ENCODE peak calls at places on chromosome 18, in five cellular contexts. N is progenitor cell of endocrine pancreas, B is IMR-90, Y is fibroblast of lung, K is NB4. I is an unnamed sample.

GRCh38 chr18:59549797-59550516 is 147.3 kb downstream of the CCBE1 start:
- DNase-seq in N (no peak), B (no peak), Y (no peak), K (no peak), I (no peak)

GRCh38 chr18:43847164-43848091 is 570.1 kb upstream of the SYT4 start:
- DNase-seq in N (no peak), B (peak; percentile 22), Y (peak; percentile 84), K (no peak), I (no peak)

GRCh38 chr18:48229445-48230052 is 179.6 kb downstream of the ZBTB7C start:
- DNase-seq in N (no peak), B (no peak), Y (no peak), K (no peak), I (no peak)

GRCh38 chr18:31746396-31746795 is 14.3 kb downstream of the SLC25A52 start:
- DNase-seq in N (no peak), B (no peak), Y (no peak), K (no peak), I (no peak)

GRCh38 chr18:22191346-22191710 is 21.9 kb downstream of the GATA6 start:
- DNase-seq in N (no peak), B (no peak), Y (peak; percentile 62), K (no peak), I (no peak)

GRCh38 chr18:33040213-33040612 is 267.4 kb upstream of the KLHL14 start:
- DNase-seq in N (no peak), B (no peak), Y (no peak), K (no peak), I (no peak)

GRCh38 chr18:74635202-74635969 is 37.7 kb downstream of the ZNF407 start:
- DNase-seq in N (no peak), B (no peak), Y (no peak), K (no peak), I (no peak)

GRCh38 chr18:7924616-7925015 is 357.5 kb downstream of the PTPRM start:
- DNase-seq in N (no peak), B (no peak), Y (no peak), K (no peak), I (no peak)

GRCh38 chr18:45576906-45577305 is 38.4 kb upstream of the SLC14A2 start:
- DNase-seq in N (no peak), B (no peak), Y (no peak), K (peak; percentile 8), I (no peak)

GRCh38 chr18:27005589-27005988 is 140.1 kb upstream of the AQP4 start:
- DNase-seq in N (no peak), B (no peak), Y (no peak), K (peak; percentile 31), I (no peak)

GRCh38 chr18:80183273-80184050 is 63.9 kb downstream of the PARD6G start:
- DNase-seq in N (no peak), B (no peak), Y (no peak), K (no peak), I (no peak)

GRCh38 chr18:22433960-22434359 is 16.2 kb upstream of the CTAGE1 start:
- DNase-seq in N (no peak), B (peak; percentile 17), Y (peak; percentile 50), K (no peak), I (no peak)

GRCh38 chr18:79393626-79394401 is 1.9 kb upstream of the NFATC1 start:
- DNase-seq in N (no peak), B (peak; percentile 74), Y (peak; percentile 81), K (peak; percentile 39), I (no peak)

GRCh38 chr18:12361770-12362378 is 15.2 kb downstream of the AFG3L2 start:
- DNase-seq in N (no peak), B (peak; percentile 39), Y (peak; percentile 34), K (no peak), I (no peak)

GRCh38 chr18:5975111-5975622 is 79.8 kb upstream of the TMEM200C start:
- DNase-seq in N (no peak), B (peak; percentile 89), Y (peak; percentile 92), K (peak; percentile 44), I (no peak)

GRCh38 chr18:41075212-41075611 is 879.8 kb upstream of the PIK3C3 start:
- DNase-seq in N (no peak), B (peak; percentile 94), Y (peak; percentile 98), K (no peak), I (no peak)

GRCh38 chr18:11906926-11907874 is 917 bp downstream of the MPPE1 start:
- DNase-seq in N (no peak), B (no peak), Y (no peak), K (peak; percentile 31), I (no peak)

GRCh38 chr18:57836557-57836956 is 33.4 kb upstream of the ATP8B1 start:
- DNase-seq in N (no peak), B (no peak), Y (no peak), K (no peak), I (no peak)

GRCh38 chr18:22796069-22796468 is 137.1 kb upstream of the RBBP8 start:
- DNase-seq in N (no peak), B (peak; percentile 6), Y (peak; percentile 27), K (no peak), I (no peak)

GRCh38 chr18:77054606-77055428 is 77.8 kb downstream of the MBP start:
- DNase-seq in N (peak; percentile 34), B (peak; percentile 93), Y (peak; percentile 80), K (peak; percentile 99), I (peak; percentile 66)

GRCh38 chr18:59140287-59140885 is 702 bp downstream of the SEC11C start:
- DNase-seq in N (no peak), B (peak; percentile 51), Y (peak; percentile 53), K (no peak), I (no peak)

GRCh38 chr18:23205980-23206379 is 70.7 kb downstream of the CABLES1 start:
- DNase-seq in N (no peak), B (no peak), Y (no peak), K (no peak), I (no peak)

GRCh38 chr18:26840965-26841364 is 24.5 kb downstream of the AQP4 start:
- DNase-seq in N (no peak), B (no peak), Y (no peak), K (no peak), I (no peak)

GRCh38 chr18:26482567-26482966 is 65.8 kb downstream of the KCTD1 start:
- DNase-seq in N (no peak), B (no peak), Y (no peak), K (no peak), I (no peak)

GRCh38 chr18:30245756-30246515 is 796.6 kb downstream of the DSC3 start:
- DNase-seq in N (no peak), B (no peak), Y (peak; percentile 30), K (no peak), I (no peak)

GRCh38 chr18:32442575-32442974 is 28.1 kb downstream of the GAREM1 start:
- DNase-seq in N (no peak), B (no peak), Y (no peak), K (no peak), I (no peak)

GRCh38 chr18:26488417-26489009 is 59.8 kb downstream of the KCTD1 start:
- DNase-seq in N (no peak), B (no peak), Y (no peak), K (no peak), I (no peak)

DNA sequence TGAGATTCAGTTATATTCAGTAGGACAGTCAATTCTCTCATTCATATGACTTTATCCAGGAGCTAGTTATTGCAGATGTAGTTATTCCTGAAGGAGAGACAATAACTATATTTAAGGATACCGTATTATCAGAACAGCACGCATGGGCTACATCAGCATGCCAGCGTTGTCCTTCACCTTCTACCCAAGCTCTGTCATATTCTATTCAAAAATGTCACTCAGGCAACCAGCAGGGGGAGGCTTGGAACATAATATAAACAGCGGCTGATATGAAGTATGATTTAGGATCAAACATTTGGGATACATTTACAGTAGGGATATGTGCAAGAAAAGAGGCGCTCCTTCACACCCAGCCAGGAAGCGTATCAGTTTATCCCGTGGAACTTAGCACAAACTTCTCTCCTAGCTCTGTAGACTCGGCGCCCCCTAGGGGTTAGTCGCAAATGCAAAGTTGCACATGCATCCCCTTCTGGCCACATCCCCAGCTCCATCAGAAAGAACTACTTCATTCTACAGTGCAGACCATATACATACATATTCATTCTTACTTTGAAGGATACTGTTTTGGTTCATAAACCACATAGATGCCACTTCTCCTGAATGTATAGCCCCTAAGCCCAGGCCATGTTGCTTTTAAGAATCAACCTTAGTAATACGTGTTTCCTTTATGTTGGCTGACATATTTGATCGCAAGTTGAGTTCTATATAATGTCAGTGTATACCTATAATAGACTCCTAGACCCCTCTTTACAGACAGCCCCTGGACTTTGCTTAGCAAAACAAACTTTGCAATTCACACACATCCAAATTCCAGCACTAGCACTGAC is 759.4 kb downstream of the ADCYAP1 start:
- DNase-seq in N (peak; percentile 22), B (no peak), Y (peak; percentile 3), K (peak; percentile 63), I (no peak)
- TF ChIP-seq CTCF in N (peak; percentile 77), B (peak; percentile 4), Y (no peak), K (peak; percentile 94), I (no peak)

GRCh38 chr18:34224423-34225217 is at the start of gene NOL4:
- DNase-seq in N (peak; percentile 89), B (no peak), Y (peak; percentile 52), K (no peak), I (no peak)
- TF ChIP-seq CTCF in N (peak; percentile 75), B (no peak), Y (peak; percentile 18), K (no peak), I (no peak)

GRCh38 chr18:78074400-78075020 is 824.9 kb downstream of the GALR1 start:
- DNase-seq in N (no peak), B (no peak), Y (no peak), K (no peak), I (no peak)
- TF ChIP-seq CTCF in N (no peak), B (no peak), Y (no peak), K (no peak), I (no peak)

GRCh38 chr18:3870914-3871313 is 420.9 kb downstream of the TGIF1 start:
- DNase-seq in N (no peak), B (no peak), Y (no peak), K (no peak), I (no peak)

GRCh38 chr18:3867768-3868445 is 417.9 kb downstream of the TGIF1 start:
- DNase-seq in N (no peak), B (no peak), Y (peak; percentile 17), K (no peak), I (no peak)

GRCh38 chr18:3871687-3872086 is 421.7 kb downstream of the TGIF1 start:
- DNase-seq in N (no peak), B (no peak), Y (no peak), K (no peak), I (no peak)

GRCh38 chr18:3867252-3867651 is 417.3 kb downstream of the TGIF1 start:
- DNase-seq in N (no peak), B (no peak), Y (no peak), K (no peak), I (no peak)

GRCh38 chr18:3869848-3870247 is 419.9 kb downstream of the TGIF1 start:
- DNase-seq in N (no peak), B (peak; percentile 76), Y (peak; percentile 50), K (peak; percentile 51), I (no peak)
- TF ChIP-seq CTCF in N (peak; percentile 61), B (peak; percentile 71), Y (peak; percentile 47), K (peak; percentile 17), I (no peak)

GRCh38 chr18:71784777-71785176 is 759.4 kb downstream of the CBLN2 start:
- DNase-seq in N (no peak), B (no peak), Y (no peak), K (peak; percentile 41), I (no peak)
- TF ChIP-seq CTCF in N (peak; percentile 42), B (peak; percentile 0), Y (peak; percentile 46), K (peak; percentile 56), I (no peak)

GRCh38 chr18:9379118-9379517 is 44.5 kb downstream of the TWSG1 start:
- DNase-seq in N (no peak), B (no peak), Y (no peak), K (no peak), I (no peak)
- TF ChIP-seq CTCF in N (no peak), B (no peak), Y (no peak), K (no peak), I (no peak)

GRCh38 chr18:50661013-50661412 is 101.1 kb downstream of the MAPK4 start:
- DNase-seq in N (no peak), B (no peak), Y (no peak), K (no peak), I (no peak)
- TF ChIP-seq CTCF in N (no peak), B (no peak), Y (no peak), K (no peak), I (no peak)

I was measured in natural killer cell.